ENCODE peak calls at places on chromosomes 1 and 21, in eight cellular contexts. One of them, this sample, is unnamed.

GRCh38 chr1:25647863-25648262 is 31.3 kb downstream of the MAN1C1 start:
- DNase-seq in bronchial epithelial cell: no peak
- DNase-seq in NB4: no peak
- DNase-seq in left lung: no peak
- DNase-seq in HFFc6: no peak
- DNase-seq in fibroblast of pulmonary artery: no peak
- DNase-seq in astrocyte of the spinal cord: no peak
- DNase-seq in neural progenitor cell: no peak
- DNase-seq in this sample: no peak

GRCh38 chr1:176619261-176619660 is 156.3 kb downstream of the PAPPA2 start:
- DNase-seq in HFFc6: no peak
- DNase-seq in bronchial epithelial cell: peak
- DNase-seq in fibroblast of pulmonary artery: no peak
- DNase-seq in NB4: no peak
- DNase-seq in astrocyte of the spinal cord: no peak
- DNase-seq in left lung: no peak
- DNase-seq in neural progenitor cell: no peak
- DNase-seq in this sample: no peak

GRCh38 chr1:93732514-93732913 is 50.9 kb upstream of the BCAR3 start:
- DNase-seq in fibroblast of pulmonary artery: no peak
- DNase-seq in astrocyte of the spinal cord: no peak
- DNase-seq in left lung: no peak
- DNase-seq in neural progenitor cell: peak
- DNase-seq in NB4: no peak
- DNase-seq in HFFc6: no peak
- DNase-seq in bronchial epithelial cell: no peak
- DNase-seq in this sample: no peak

GRCh38 chr1:240906477-240906876 is 294.5 kb upstream of the GREM2 start:
- DNase-seq in NB4: no peak
- DNase-seq in bronchial epithelial cell: no peak
- DNase-seq in HFFc6: no peak
- DNase-seq in left lung: no peak
- DNase-seq in astrocyte of the spinal cord: peak
- DNase-seq in neural progenitor cell: no peak
- DNase-seq in fibroblast of pulmonary artery: peak
- DNase-seq in this sample: no peak

GRCh38 chr21:42150458-42151085 is 68.4 kb upstream of the ABCG1 start:
- DNase-seq in astrocyte of the spinal cord: no peak
- DNase-seq in left lung: peak
- DNase-seq in fibroblast of pulmonary artery: no peak
- DNase-seq in HFFc6: no peak
- DNase-seq in neural progenitor cell: no peak
- DNase-seq in NB4: no peak
- DNase-seq in bronchial epithelial cell: no peak
- DNase-seq in this sample: no peak

GRCh38 chr21:17003221-17003620 is 509.6 kb upstream of the CXADR start:
- DNase-seq in bronchial epithelial cell: peak
- DNase-seq in neural progenitor cell: no peak
- DNase-seq in astrocyte of the spinal cord: peak
- DNase-seq in fibroblast of pulmonary artery: peak
- DNase-seq in left lung: no peak
- DNase-seq in NB4: no peak
- DNase-seq in HFFc6: peak
- DNase-seq in this sample: peak

GRCh38 chr21:25283720-25284119 is 323.6 kb downstream of the MRPL39 start:
- DNase-seq in neural progenitor cell: peak
- DNase-seq in fibroblast of pulmonary artery: peak
- DNase-seq in NB4: peak
- DNase-seq in left lung: no peak
- DNase-seq in bronchial epithelial cell: peak
- DNase-seq in HFFc6: peak
- DNase-seq in astrocyte of the spinal cord: peak
- DNase-seq in this sample: peak

GRCh38 chr1:244350027-244350426 is 101.7 kb downstream of the ADSS2 start:
- DNase-seq in NB4: no peak
- DNase-seq in bronchial epithelial cell: no peak
- DNase-seq in fibroblast of pulmonary artery: peak
- DNase-seq in neural progenitor cell: no peak
- DNase-seq in astrocyte of the spinal cord: no peak
- DNase-seq in left lung: no peak
- DNase-seq in HFFc6: no peak
- DNase-seq in this sample: no peak

GRCh38 chr1:86352096-86352495 is 44.0 kb downstream of the ODF2L start:
- DNase-seq in left lung: no peak
- DNase-seq in fibroblast of pulmonary artery: peak
- DNase-seq in HFFc6: no peak
- DNase-seq in astrocyte of the spinal cord: no peak
- DNase-seq in NB4: no peak
- DNase-seq in bronchial epithelial cell: peak
- DNase-seq in neural progenitor cell: no peak
- DNase-seq in this sample: peak

GRCh38 chr1:54768093-54768492 is 3.8 kb upstream of the PARS2 start:
- DNase-seq in NB4: peak
- DNase-seq in neural progenitor cell: peak
- DNase-seq in bronchial epithelial cell: peak
- DNase-seq in fibroblast of pulmonary artery: peak
- DNase-seq in HFFc6: peak
- DNase-seq in astrocyte of the spinal cord: no peak
- DNase-seq in left lung: no peak
- DNase-seq in this sample: no peak

GRCh38 chr1:85411567-85412312 is 53.2 kb downstream of the DDAH1 start:
- DNase-seq in HFFc6: no peak
- DNase-seq in astrocyte of the spinal cord: no peak
- DNase-seq in NB4: no peak
- DNase-seq in neural progenitor cell: peak
- DNase-seq in bronchial epithelial cell: no peak
- DNase-seq in left lung: no peak
- DNase-seq in fibroblast of pulmonary artery: no peak
- DNase-seq in this sample: no peak

GRCh38 chr1:44819594-44820327 is 11.4 kb downstream of the BTBD19 start:
- DNase-seq in fibroblast of pulmonary artery: peak
- DNase-seq in astrocyte of the spinal cord: peak
- DNase-seq in neural progenitor cell: peak
- DNase-seq in HFFc6: peak
- DNase-seq in NB4: peak
- DNase-seq in bronchial epithelial cell: peak
- DNase-seq in left lung: peak
- DNase-seq in this sample: peak

GRCh38 chr1:12052008-12052573 is 11.0 kb upstream of the TNFRSF8 start:
- DNase-seq in astrocyte of the spinal cord: peak
- DNase-seq in neural progenitor cell: no peak
- DNase-seq in bronchial epithelial cell: peak
- DNase-seq in HFFc6: peak
- DNase-seq in NB4: peak
- DNase-seq in fibroblast of pulmonary artery: peak
- DNase-seq in left lung: no peak
- DNase-seq in this sample: peak

GRCh38 chr1:186323865-186324264 is 51.2 kb downstream of the TPR start:
- DNase-seq in astrocyte of the spinal cord: no peak
- DNase-seq in NB4: no peak
- DNase-seq in bronchial epithelial cell: no peak
- DNase-seq in HFFc6: no peak
- DNase-seq in neural progenitor cell: no peak
- DNase-seq in left lung: no peak
- DNase-seq in fibroblast of pulmonary artery: no peak
- DNase-seq in this sample: no peak

GRCh38 chr1:186327331-186327730 is 47.7 kb downstream of the TPR start:
- DNase-seq in bronchial epithelial cell: no peak
- DNase-seq in neural progenitor cell: no peak
- DNase-seq in NB4: peak
- DNase-seq in fibroblast of pulmonary artery: no peak
- DNase-seq in astrocyte of the spinal cord: no peak
- DNase-seq in left lung: no peak
- DNase-seq in HFFc6: no peak
- DNase-seq in this sample: peak

GRCh38 chr1:186326009-186326408 is 49.0 kb downstream of the TPR start:
- DNase-seq in left lung: no peak
- DNase-seq in astrocyte of the spinal cord: no peak
- DNase-seq in NB4: no peak
- DNase-seq in bronchial epithelial cell: no peak
- DNase-seq in neural progenitor cell: no peak
- DNase-seq in fibroblast of pulmonary artery: no peak
- DNase-seq in HFFc6: peak
- DNase-seq in this sample: no peak

GRCh38 chr1:186330758-186331157 is 44.3 kb downstream of the TPR start:
- DNase-seq in NB4: peak
- DNase-seq in HFFc6: no peak
- DNase-seq in bronchial epithelial cell: peak
- DNase-seq in neural progenitor cell: peak
- DNase-seq in astrocyte of the spinal cord: no peak
- DNase-seq in left lung: no peak
- DNase-seq in fibroblast of pulmonary artery: no peak
- DNase-seq in this sample: no peak

GRCh38 chr1:186325239-186325638 is 49.8 kb downstream of the TPR start:
- DNase-seq in astrocyte of the spinal cord: peak
- DNase-seq in HFFc6: peak
- DNase-seq in left lung: no peak
- DNase-seq in fibroblast of pulmonary artery: peak
- DNase-seq in NB4: peak
- DNase-seq in bronchial epithelial cell: peak
- DNase-seq in neural progenitor cell: peak
- DNase-seq in this sample: no peak
- TF ChIP-seq CTCF in astrocyte of the spinal cord: peak
- TF ChIP-seq CTCF in HFFc6: peak
- TF ChIP-seq CTCF in left lung: no peak
- TF ChIP-seq CTCF in fibroblast of pulmonary artery: peak
- TF ChIP-seq CTCF in NB4: no peak
- TF ChIP-seq CTCF in bronchial epithelial cell: peak
- TF ChIP-seq CTCF in neural progenitor cell: peak
- TF ChIP-seq CTCF in this sample: peak

GRCh38 chr21:45439901-45440461 is 35.0 kb downstream of the COL18A1 start:
- DNase-seq in astrocyte of the spinal cord: no peak
- DNase-seq in neural progenitor cell: no peak
- DNase-seq in HFFc6: no peak
- DNase-seq in left lung: peak
- DNase-seq in fibroblast of pulmonary artery: no peak
- DNase-seq in NB4: no peak
- DNase-seq in bronchial epithelial cell: no peak
- DNase-seq in this sample: no peak
- TF ChIP-seq CTCF in astrocyte of the spinal cord: no peak
- TF ChIP-seq CTCF in neural progenitor cell: no peak
- TF ChIP-seq CTCF in HFFc6: no peak
- TF ChIP-seq CTCF in left lung: no peak
- TF ChIP-seq CTCF in fibroblast of pulmonary artery: no peak
- TF ChIP-seq CTCF in NB4: no peak
- TF ChIP-seq CTCF in bronchial epithelial cell: no peak
- TF ChIP-seq CTCF in this sample: no peak

DNA sequence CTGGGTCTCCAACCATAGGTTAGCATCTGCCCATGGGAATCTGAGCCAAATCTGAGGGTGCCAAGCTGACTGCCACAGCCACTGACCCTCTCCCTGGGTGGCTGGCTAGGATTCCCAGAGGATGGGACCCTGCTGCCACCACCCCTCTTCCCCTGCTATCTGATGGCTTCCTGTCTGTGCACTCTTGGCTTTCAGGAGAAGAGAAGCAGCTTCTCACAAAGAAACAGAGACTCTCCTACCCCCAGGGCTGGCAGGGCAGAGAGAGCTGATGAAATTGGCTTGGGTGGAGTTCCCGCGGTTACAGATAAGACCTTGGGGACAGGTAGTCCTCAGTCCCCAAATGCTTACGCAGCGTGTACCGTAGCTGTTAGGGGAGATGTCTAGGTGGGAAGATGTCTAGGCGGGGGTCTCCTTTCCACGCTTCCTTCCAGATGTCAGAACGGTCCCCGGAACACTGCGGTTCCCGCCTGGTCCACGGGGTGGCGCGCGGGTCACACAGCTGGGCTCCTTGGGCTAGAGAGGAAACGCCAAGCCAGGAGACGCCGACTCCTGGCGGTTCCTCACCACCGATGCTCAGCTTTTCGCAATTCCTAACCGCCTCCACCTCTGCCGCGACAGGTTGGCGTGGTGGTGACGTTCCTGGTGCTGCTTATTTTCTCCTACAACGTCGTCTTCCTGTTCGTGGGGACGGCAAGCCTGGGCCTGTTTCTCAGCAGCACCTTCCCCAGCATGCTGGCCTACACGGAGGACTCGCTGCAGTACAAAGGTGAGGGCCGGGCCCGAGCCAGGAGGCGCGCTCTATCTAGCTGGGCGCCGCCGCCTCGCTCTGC is 40.1 kb downstream of the ELK4 start:
- DNase-seq in left lung: peak
- DNase-seq in fibroblast of pulmonary artery: peak
- DNase-seq in neural progenitor cell: peak
- DNase-seq in astrocyte of the spinal cord: peak
- DNase-seq in bronchial epithelial cell: peak
- DNase-seq in NB4: peak
- DNase-seq in HFFc6: peak
- DNase-seq in this sample: peak
- TF ChIP-seq CTCF in left lung: peak
- TF ChIP-seq CTCF in fibroblast of pulmonary artery: peak
- TF ChIP-seq CTCF in neural progenitor cell: peak
- TF ChIP-seq CTCF in astrocyte of the spinal cord: peak
- TF ChIP-seq CTCF in bronchial epithelial cell: peak
- TF ChIP-seq CTCF in NB4: peak
- TF ChIP-seq CTCF in HFFc6: peak
- TF ChIP-seq CTCF in this sample: peak

GRCh38 chr1:59353453-59353852 is 56.6 kb downstream of the FGGY start:
- DNase-seq in bronchial epithelial cell: no peak
- DNase-seq in HFFc6: no peak
- DNase-seq in fibroblast of pulmonary artery: no peak
- DNase-seq in astrocyte of the spinal cord: no peak
- DNase-seq in neural progenitor cell: no peak
- DNase-seq in left lung: no peak
- DNase-seq in NB4: no peak
- DNase-seq in this sample: no peak
- TF ChIP-seq CTCF in bronchial epithelial cell: no peak
- TF ChIP-seq CTCF in HFFc6: no peak
- TF ChIP-seq CTCF in fibroblast of pulmonary artery: no peak
- TF ChIP-seq CTCF in astrocyte of the spinal cord: no peak
- TF ChIP-seq CTCF in neural progenitor cell: no peak
- TF ChIP-seq CTCF in left lung: no peak
- TF ChIP-seq CTCF in NB4: no peak
- TF ChIP-seq CTCF in this sample: no peak

GRCh38 chr1:33097137-33097611 is 16.2 kb downstream of the AZIN2 start:
- DNase-seq in HFFc6: no peak
- DNase-seq in NB4: no peak
- DNase-seq in bronchial epithelial cell: peak
- DNase-seq in astrocyte of the spinal cord: no peak
- DNase-seq in fibroblast of pulmonary artery: peak
- DNase-seq in neural progenitor cell: no peak
- DNase-seq in left lung: no peak
- DNase-seq in this sample: peak

GRCh38 chr1:33093004-33093403 is 12.1 kb downstream of the AZIN2 start:
- DNase-seq in astrocyte of the spinal cord: no peak
- DNase-seq in fibroblast of pulmonary artery: no peak
- DNase-seq in left lung: no peak
- DNase-seq in NB4: no peak
- DNase-seq in HFFc6: no peak
- DNase-seq in bronchial epithelial cell: no peak
- DNase-seq in neural progenitor cell: peak
- DNase-seq in this sample: no peak

GRCh38 chr1:33096358-33097005 is 15.5 kb downstream of the AZIN2 start:
- DNase-seq in HFFc6: no peak
- DNase-seq in astrocyte of the spinal cord: peak
- DNase-seq in NB4: no peak
- DNase-seq in fibroblast of pulmonary artery: peak
- DNase-seq in bronchial epithelial cell: no peak
- DNase-seq in neural progenitor cell: no peak
- DNase-seq in left lung: no peak
- DNase-seq in this sample: no peak

GRCh38 chr1:33094486-33094885 is 13.5 kb downstream of the AZIN2 start:
- DNase-seq in neural progenitor cell: no peak
- DNase-seq in left lung: no peak
- DNase-seq in fibroblast of pulmonary artery: no peak
- DNase-seq in HFFc6: no peak
- DNase-seq in NB4: no peak
- DNase-seq in bronchial epithelial cell: no peak
- DNase-seq in astrocyte of the spinal cord: no peak
- DNase-seq in this sample: no peak

GRCh38 chr1:33094971-33095604 is 14.1 kb downstream of the AZIN2 start:
- DNase-seq in astrocyte of the spinal cord: peak
- DNase-seq in fibroblast of pulmonary artery: peak
- DNase-seq in bronchial epithelial cell: peak
- DNase-seq in left lung: no peak
- DNase-seq in HFFc6: peak
- DNase-seq in NB4: peak
- DNase-seq in neural progenitor cell: peak
- DNase-seq in this sample: peak
- TF ChIP-seq CTCF in astrocyte of the spinal cord: peak
- TF ChIP-seq CTCF in fibroblast of pulmonary artery: peak
- TF ChIP-seq CTCF in bronchial epithelial cell: peak
- TF ChIP-seq CTCF in left lung: peak
- TF ChIP-seq CTCF in HFFc6: peak
- TF ChIP-seq CTCF in NB4: peak
- TF ChIP-seq CTCF in neural progenitor cell: peak
- TF ChIP-seq CTCF in this sample: peak

This sample was measured in foreskin fibroblast.